ENCODE peak calls at places on chromosomes 11 and 22, in seven cellular contexts. One of them, this sample, is unnamed.
A peak's percentile ranks its signal among the peaks of the same experiment; 100 is the strongest.

GRCh38 chr11:86608251-86608799 is 64.1 kb downstream of the ME3 start:
- DNase-seq in fibroblast of lung: peak; percentile 85
- DNase-seq in tibial artery: peak; percentile 58
- DNase-seq in GM23248: peak; percentile 88
- DNase-seq in CD8-positive, alpha-beta T cell: peak; percentile 11
- DNase-seq in A673: peak; percentile 82
- DNase-seq in effector memory CD4-positive, alpha-beta T cell: no peak
- DNase-seq in this sample: peak; percentile 87

GRCh38 chr22:38136607-38137006 is 26.1 kb upstream of the BAIAP2L2 start:
- DNase-seq in fibroblast of lung: no peak
- DNase-seq in tibial artery: no peak
- DNase-seq in GM23248: peak; percentile 51
- DNase-seq in CD8-positive, alpha-beta T cell: no peak
- DNase-seq in A673: peak; percentile 17
- DNase-seq in effector memory CD4-positive, alpha-beta T cell: no peak
- DNase-seq in this sample: no peak

GRCh38 chr11:119584193-119585037 is 144.6 kb downstream of the NECTIN1 start:
- DNase-seq in fibroblast of lung: peak; percentile 55
- DNase-seq in tibial artery: peak; percentile 34
- DNase-seq in GM23248: peak; percentile 75
- DNase-seq in CD8-positive, alpha-beta T cell: no peak
- DNase-seq in A673: peak; percentile 99
- DNase-seq in effector memory CD4-positive, alpha-beta T cell: no peak
- DNase-seq in this sample: peak; percentile 62

GRCh38 chr11:65471410-65471762 is 27.5 kb upstream of the MALAT1 start:
- DNase-seq in fibroblast of lung: peak; percentile 80
- DNase-seq in tibial artery: peak; percentile 84
- DNase-seq in GM23248: peak; percentile 85
- DNase-seq in CD8-positive, alpha-beta T cell: peak; percentile 20
- DNase-seq in A673: peak; percentile 85
- DNase-seq in effector memory CD4-positive, alpha-beta T cell: no peak
- DNase-seq in this sample: peak; percentile 77

GRCh38 chr11:120273432-120273831 is 33.5 kb downstream of the POU2F3 start:
- DNase-seq in fibroblast of lung: no peak
- DNase-seq in tibial artery: no peak
- DNase-seq in GM23248: peak; percentile 82
- DNase-seq in CD8-positive, alpha-beta T cell: no peak
- DNase-seq in A673: no peak
- DNase-seq in effector memory CD4-positive, alpha-beta T cell: no peak
- DNase-seq in this sample: no peak

GRCh38 chr11:111460752-111461305 is 51.4 kb downstream of the BTG4 start:
- DNase-seq in fibroblast of lung: peak; percentile 66
- DNase-seq in tibial artery: no peak
- DNase-seq in GM23248: no peak
- DNase-seq in CD8-positive, alpha-beta T cell: no peak
- DNase-seq in A673: no peak
- DNase-seq in effector memory CD4-positive, alpha-beta T cell: no peak
- DNase-seq in this sample: no peak

GRCh38 chr22:17891427-17892167 is 117.3 kb upstream of the BID start:
- DNase-seq in fibroblast of lung: no peak
- DNase-seq in tibial artery: no peak
- DNase-seq in GM23248: no peak
- DNase-seq in CD8-positive, alpha-beta T cell: no peak
- DNase-seq in A673: no peak
- DNase-seq in effector memory CD4-positive, alpha-beta T cell: no peak
- DNase-seq in this sample: peak; percentile 84

GRCh38 chr11:46877580-46877979 is 31.5 kb upstream of the CKAP5 start:
- DNase-seq in fibroblast of lung: no peak
- DNase-seq in tibial artery: no peak
- DNase-seq in GM23248: no peak
- DNase-seq in CD8-positive, alpha-beta T cell: no peak
- DNase-seq in A673: no peak
- DNase-seq in effector memory CD4-positive, alpha-beta T cell: no peak
- DNase-seq in this sample: no peak

GRCh38 chr11:115008774-115009173 is 330.4 kb downstream of the NXPE2 start:
- DNase-seq in fibroblast of lung: no peak
- DNase-seq in tibial artery: no peak
- DNase-seq in GM23248: no peak
- DNase-seq in CD8-positive, alpha-beta T cell: no peak
- DNase-seq in A673: no peak
- DNase-seq in effector memory CD4-positive, alpha-beta T cell: no peak
- DNase-seq in this sample: no peak

GRCh38 chr11:76424379-76424778 is 20.4 kb upstream of the EMSY start:
- DNase-seq in fibroblast of lung: no peak
- DNase-seq in tibial artery: no peak
- DNase-seq in GM23248: no peak
- DNase-seq in CD8-positive, alpha-beta T cell: no peak
- DNase-seq in A673: no peak
- DNase-seq in effector memory CD4-positive, alpha-beta T cell: no peak
- DNase-seq in this sample: no peak

GRCh38 chr22:40525250-40525884 is 111.2 kb downstream of the MRTFA start:
- DNase-seq in fibroblast of lung: peak; percentile 69
- DNase-seq in tibial artery: peak; percentile 52
- DNase-seq in GM23248: peak; percentile 63
- DNase-seq in CD8-positive, alpha-beta T cell: peak; percentile 80
- DNase-seq in A673: peak; percentile 66
- DNase-seq in effector memory CD4-positive, alpha-beta T cell: peak; percentile 53
- DNase-seq in this sample: no peak

GRCh38 chr22:40024201-40025061 is 29.7 kb downstream of the FAM83F start:
- DNase-seq in fibroblast of lung: peak; percentile 62
- DNase-seq in tibial artery: peak; percentile 42
- DNase-seq in GM23248: peak; percentile 86
- DNase-seq in CD8-positive, alpha-beta T cell: peak; percentile 64
- DNase-seq in A673: peak; percentile 81
- DNase-seq in effector memory CD4-positive, alpha-beta T cell: peak; percentile 47
- DNase-seq in this sample: peak; percentile 68

GRCh38 chr22:24681236-24681635 is 78.2 kb downstream of the GGT1 start:
- DNase-seq in fibroblast of lung: peak; percentile 88
- DNase-seq in tibial artery: no peak
- DNase-seq in GM23248: no peak
- DNase-seq in CD8-positive, alpha-beta T cell: no peak
- DNase-seq in A673: no peak
- DNase-seq in effector memory CD4-positive, alpha-beta T cell: no peak
- DNase-seq in this sample: no peak

DNA sequence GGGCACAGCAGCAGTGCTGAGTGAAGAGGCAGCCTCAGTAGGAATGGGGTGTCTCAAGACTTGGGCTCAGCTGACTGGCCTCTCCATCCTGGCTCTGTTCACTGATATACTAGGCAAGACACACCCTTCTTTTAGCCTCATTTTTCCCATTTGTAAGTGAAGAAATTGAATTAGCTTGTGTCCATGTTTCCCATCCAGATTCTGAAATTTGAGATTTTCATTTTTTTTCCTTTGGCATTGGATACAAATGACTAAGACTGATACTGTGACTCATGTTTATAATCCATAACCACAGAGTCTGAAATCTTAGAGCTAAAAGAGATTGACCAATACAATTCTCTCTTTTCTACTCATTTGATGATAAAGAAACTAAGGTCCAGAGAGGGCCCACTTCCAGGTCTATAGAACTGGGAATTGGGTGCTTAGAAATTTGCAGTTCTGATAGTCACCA is 110.9 kb downstream of the KCNC1 start:
- DNase-seq in fibroblast of lung: peak; percentile 95
- DNase-seq in tibial artery: peak; percentile 66
- DNase-seq in GM23248: peak; percentile 82
- DNase-seq in CD8-positive, alpha-beta T cell: no peak
- DNase-seq in A673: no peak
- DNase-seq in effector memory CD4-positive, alpha-beta T cell: no peak
- DNase-seq in this sample: peak; percentile 47
- H3K27ac ChIP-seq in fibroblast of lung: no peak overlapping the region
- H3K27ac ChIP-seq in tibial artery: no peak overlapping the region
- H3K27ac ChIP-seq in GM23248: peak overlapping the region; percentile 31
- H3K27ac ChIP-seq in CD8-positive, alpha-beta T cell: no peak overlapping the region
- H3K27ac ChIP-seq in A673: no peak overlapping the region
- H3K27ac ChIP-seq in effector memory CD4-positive, alpha-beta T cell: no peak overlapping the region
- H3K27ac ChIP-seq in this sample: no peak overlapping the region

GRCh38 chr11:9823439-9823838 is 159.6 kb downstream of the SWAP70 start:
- DNase-seq in fibroblast of lung: no peak
- DNase-seq in tibial artery: no peak
- DNase-seq in GM23248: peak; percentile 19
- DNase-seq in CD8-positive, alpha-beta T cell: no peak
- DNase-seq in A673: no peak
- DNase-seq in effector memory CD4-positive, alpha-beta T cell: no peak
- DNase-seq in this sample: no peak
- H3K27ac ChIP-seq in fibroblast of lung: no peak overlapping the region
- H3K27ac ChIP-seq in tibial artery: no peak overlapping the region
- H3K27ac ChIP-seq in GM23248: peak overlapping the region; percentile 11
- H3K27ac ChIP-seq in CD8-positive, alpha-beta T cell: no peak overlapping the region
- H3K27ac ChIP-seq in A673: no peak overlapping the region
- H3K27ac ChIP-seq in effector memory CD4-positive, alpha-beta T cell: no peak overlapping the region
- H3K27ac ChIP-seq in this sample: no peak overlapping the region

GRCh38 chr11:14502039-14502438 is 2.4 kb upstream of the COPB1 start:
- DNase-seq in fibroblast of lung: no peak
- DNase-seq in tibial artery: no peak
- DNase-seq in GM23248: no peak
- DNase-seq in CD8-positive, alpha-beta T cell: no peak
- DNase-seq in A673: no peak
- DNase-seq in effector memory CD4-positive, alpha-beta T cell: no peak
- DNase-seq in this sample: no peak

GRCh38 chr11:14503023-14503422 is 3.4 kb upstream of the COPB1 start:
- DNase-seq in fibroblast of lung: peak; percentile 7
- DNase-seq in tibial artery: no peak
- DNase-seq in GM23248: no peak
- DNase-seq in CD8-positive, alpha-beta T cell: no peak
- DNase-seq in A673: no peak
- DNase-seq in effector memory CD4-positive, alpha-beta T cell: no peak
- DNase-seq in this sample: no peak

GRCh38 chr11:14499560-14500180 is at the start of gene COPB1:
- DNase-seq in fibroblast of lung: peak; percentile 97
- DNase-seq in tibial artery: peak; percentile 93
- DNase-seq in GM23248: peak; percentile 97
- DNase-seq in CD8-positive, alpha-beta T cell: peak; percentile 89
- DNase-seq in A673: peak; percentile 92
- DNase-seq in effector memory CD4-positive, alpha-beta T cell: peak; percentile 88
- DNase-seq in this sample: peak; percentile 91

GRCh38 chr11:14499178-14499559 is 442 bp downstream of the COPB1 start:
- DNase-seq in fibroblast of lung: peak; percentile 21
- DNase-seq in tibial artery: peak; percentile 28
- DNase-seq in GM23248: peak; percentile 58
- DNase-seq in CD8-positive, alpha-beta T cell: peak; percentile 42
- DNase-seq in A673: peak; percentile 14
- DNase-seq in effector memory CD4-positive, alpha-beta T cell: peak; percentile 21
- DNase-seq in this sample: peak; percentile 66

GRCh38 chr11:14500181-14500651 is 605 bp upstream of the COPB1 start:
- DNase-seq in fibroblast of lung: peak; percentile 75
- DNase-seq in tibial artery: peak; percentile 48
- DNase-seq in GM23248: peak; percentile 82
- DNase-seq in CD8-positive, alpha-beta T cell: peak; percentile 44
- DNase-seq in A673: peak; percentile 56
- DNase-seq in effector memory CD4-positive, alpha-beta T cell: peak; percentile 48
- DNase-seq in this sample: peak; percentile 37
- H3K27ac ChIP-seq in fibroblast of lung: peak overlapping the region; percentile 73
- H3K27ac ChIP-seq in tibial artery: peak overlapping the region; percentile 88
- H3K27ac ChIP-seq in GM23248: peak overlapping the region; percentile 82
- H3K27ac ChIP-seq in CD8-positive, alpha-beta T cell: peak overlapping the region; percentile 65
- H3K27ac ChIP-seq in A673: peak overlapping the region; percentile 78
- H3K27ac ChIP-seq in effector memory CD4-positive, alpha-beta T cell: peak overlapping the region; percentile 82
- H3K27ac ChIP-seq in this sample: peak overlapping the region; percentile 81

DNA sequence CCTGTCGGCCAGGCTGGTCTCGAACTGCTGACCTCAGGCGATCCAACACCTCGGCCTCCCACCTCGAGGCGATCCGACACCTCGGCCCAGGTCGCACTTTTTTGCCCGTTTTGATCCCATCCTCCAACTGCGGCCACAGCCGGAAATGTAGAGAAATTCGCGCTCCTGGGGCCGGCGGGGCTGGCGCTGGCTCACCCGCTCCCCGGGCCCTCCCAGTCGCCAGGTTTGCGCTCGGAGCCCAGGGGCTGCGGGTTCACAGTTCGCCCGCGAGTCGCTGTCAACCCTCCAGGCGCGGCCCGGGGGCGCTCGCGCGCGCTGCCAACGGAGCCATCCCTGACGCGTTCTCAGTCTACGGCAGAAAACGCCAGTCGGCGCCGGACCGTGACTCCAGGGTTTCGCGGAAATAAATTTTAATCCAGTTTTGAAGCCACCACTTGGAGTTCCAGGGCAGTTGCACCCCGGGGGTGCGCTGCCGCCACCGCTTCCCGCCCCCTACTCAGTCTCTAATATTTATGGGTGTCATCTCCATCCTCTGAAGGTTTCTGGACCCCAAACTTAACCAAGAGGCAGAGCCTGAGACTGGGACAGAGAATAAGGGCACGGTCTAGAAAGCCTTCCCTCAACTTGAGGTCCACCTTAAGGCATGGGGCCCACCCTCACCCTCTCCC is 1.5 kb upstream of the KLHDC7B start:
- DNase-seq in fibroblast of lung: peak; percentile 64
- DNase-seq in tibial artery: no peak
- DNase-seq in GM23248: peak; percentile 90
- DNase-seq in CD8-positive, alpha-beta T cell: peak; percentile 84
- DNase-seq in A673: peak; percentile 83
- DNase-seq in effector memory CD4-positive, alpha-beta T cell: peak; percentile 73
- DNase-seq in this sample: peak; percentile 91
- H3K27ac ChIP-seq in fibroblast of lung: no peak overlapping the region
- H3K27ac ChIP-seq in tibial artery: no peak overlapping the region
- H3K27ac ChIP-seq in GM23248: peak overlapping the region; percentile 13
- H3K27ac ChIP-seq in CD8-positive, alpha-beta T cell: peak overlapping the region; percentile 40
- H3K27ac ChIP-seq in A673: no peak overlapping the region
- H3K27ac ChIP-seq in effector memory CD4-positive, alpha-beta T cell: peak overlapping the region; percentile 56
- H3K27ac ChIP-seq in this sample: no peak overlapping the region

GRCh38 chr22:46088541-46089311 is 61.6 kb upstream of the PPARA start:
- DNase-seq in fibroblast of lung: peak; percentile 72
- DNase-seq in tibial artery: peak; percentile 47
- DNase-seq in GM23248: peak; percentile 91
- DNase-seq in CD8-positive, alpha-beta T cell: no peak
- DNase-seq in A673: no peak
- DNase-seq in effector memory CD4-positive, alpha-beta T cell: no peak
- DNase-seq in this sample: peak; percentile 81

GRCh38 chr22:46087816-46088277 is 62.5 kb upstream of the PPARA start:
- DNase-seq in fibroblast of lung: peak; percentile 95
- DNase-seq in tibial artery: peak; percentile 93
- DNase-seq in GM23248: peak; percentile 96
- DNase-seq in CD8-positive, alpha-beta T cell: no peak
- DNase-seq in A673: peak; percentile 87
- DNase-seq in effector memory CD4-positive, alpha-beta T cell: no peak
- DNase-seq in this sample: peak; percentile 92

GRCh38 chr22:46086577-46087335 is 63.6 kb upstream of the PPARA start:
- DNase-seq in fibroblast of lung: no peak
- DNase-seq in tibial artery: peak; percentile 35
- DNase-seq in GM23248: peak; percentile 86
- DNase-seq in CD8-positive, alpha-beta T cell: no peak
- DNase-seq in A673: no peak
- DNase-seq in effector memory CD4-positive, alpha-beta T cell: no peak
- DNase-seq in this sample: peak; percentile 74

GRCh38 chr22:46085831-46086576 is 64.3 kb upstream of the PPARA start:
- DNase-seq in fibroblast of lung: peak; percentile 74
- DNase-seq in tibial artery: peak; percentile 67
- DNase-seq in GM23248: peak; percentile 90
- DNase-seq in CD8-positive, alpha-beta T cell: no peak
- DNase-seq in A673: peak; percentile 82
- DNase-seq in effector memory CD4-positive, alpha-beta T cell: no peak
- DNase-seq in this sample: peak; percentile 88

DNA sequence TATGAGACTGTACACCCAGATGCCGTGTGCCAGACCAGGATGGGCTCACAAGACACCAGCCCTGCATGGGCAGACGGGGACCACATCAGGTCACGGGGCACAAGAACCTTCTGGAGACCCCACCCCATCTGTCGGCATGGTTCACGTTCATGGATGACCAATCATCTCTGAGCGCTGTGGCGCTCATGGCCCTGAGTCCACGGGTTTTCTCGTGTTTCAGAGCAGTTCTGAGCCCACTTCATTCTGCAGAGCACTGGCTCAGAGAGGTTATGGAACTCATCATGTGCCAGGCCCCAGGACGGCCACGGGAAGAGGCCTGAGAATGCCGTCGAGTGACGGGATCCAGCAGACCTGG is 63.0 kb upstream of the PPARA start:
- DNase-seq in fibroblast of lung: no peak
- DNase-seq in tibial artery: no peak
- DNase-seq in GM23248: no peak
- DNase-seq in CD8-positive, alpha-beta T cell: no peak
- DNase-seq in A673: no peak
- DNase-seq in effector memory CD4-positive, alpha-beta T cell: no peak
- DNase-seq in this sample: no peak
- H3K27ac ChIP-seq in fibroblast of lung: peak overlapping the region; percentile 97
- H3K27ac ChIP-seq in tibial artery: peak overlapping the region; percentile 97
- H3K27ac ChIP-seq in GM23248: peak overlapping the region; percentile 99
- H3K27ac ChIP-seq in CD8-positive, alpha-beta T cell: no peak overlapping the region
- H3K27ac ChIP-seq in A673: peak overlapping the region; percentile 97
- H3K27ac ChIP-seq in effector memory CD4-positive, alpha-beta T cell: no peak overlapping the region
- H3K27ac ChIP-seq in this sample: peak overlapping the region; percentile 96

This sample was measured in right cardiac atrium.